ENCODE peak calls at places on chromosomes 3 and 15, in ten cellular contexts. F, W, H, P, O, C, E, M, X and D are unnamed samples.

GRCh38 chr3:12370758-12371157 is 81.9 kb downstream of the PPARG start:
- DNase-seq in E (peak), O (no peak), H (peak), M (no peak), X (no peak), P (no peak), F (peak), W (no peak), C (no peak), D (no peak)

GRCh38 chr3:121574449-121574848 is 6.7 kb downstream of the ARGFX start:
- DNase-seq in E (peak), C (no peak), H (peak), W (peak), O (peak), M (no peak), F (peak), X (no peak), P (no peak), D (no peak)

GRCh38 chr3:193545304-193545703 is 9.4 kb downstream of the ATP13A4 start:
- DNase-seq in O (no peak), M (no peak), W (no peak), C (no peak), X (no peak), H (no peak), E (no peak), P (no peak), F (no peak), D (no peak)

GRCh38 chr3:117873236-117873635 is 1161.4 kb downstream of the IGSF11 start:
- DNase-seq in P (no peak), W (no peak), X (no peak), O (no peak), H (peak), C (no peak), F (peak), M (no peak), E (no peak), D (no peak)

GRCh38 chr3:127204841-127205582 is 12.1 kb downstream of the PRR23E start:
- DNase-seq in H (no peak), M (no peak), F (no peak), E (no peak), P (no peak), O (no peak), W (no peak), X (no peak), C (no peak), D (no peak)

GRCh38 chr15:85762756-85763127 is 32.0 kb downstream of the KLHL25 start:
- DNase-seq in H (no peak), F (no peak), M (no peak), W (no peak), P (no peak), E (no peak), C (no peak), O (no peak), X (no peak), D (no peak)

GRCh38 chr15:48366574-48367312 is 35.5 kb downstream of the DUT start:
- DNase-seq in P (no peak), W (no peak), H (peak), E (no peak), C (no peak), F (peak), X (no peak), O (no peak), M (no peak), D (no peak)

GRCh38 chr3:42476225-42477160 is 25.9 kb upstream of the VIPR1 start:
- DNase-seq in M (no peak), W (peak), C (no peak), H (peak), E (peak), P (peak), O (no peak), F (peak), X (no peak), D (no peak)

GRCh38 chr15:29129903-29130302 is 139.7 kb downstream of the NSMCE3 start:
- DNase-seq in H (no peak), P (no peak), F (no peak), X (no peak), C (no peak), O (no peak), M (peak), W (peak), E (no peak), D (no peak)